ENCODE peak calls at places on chromosome X, in six cellular contexts. B is GM23248, V is H1, F is endothelial cell of umbilical vein, O is HCT116, K is GM23338. Q is an unnamed sample.

GRCh38 chrX:17680732-17681413 is 56.4 kb upstream of the SCML1 start:
- DNase-seq in O (no peak), B (peak; percentile 45), F (no peak), K (no peak), V (no peak), Q (no peak)

GRCh38 chrX:12657881-12658280 is 133.3 kb upstream of the PRPS2 start:
- DNase-seq in F (no peak), O (no peak), B (no peak), K (no peak), V (no peak), Q (no peak)

GRCh38 chrX:109733658-109734022 is 583 bp upstream of the ACSL4 start:
- DNase-seq in O (no peak), B (no peak), F (no peak), V (no peak), K (no peak), Q (no peak)

GRCh38 chrX:36963069-36963808 is 44.9 kb upstream of the FAM47C start:
- DNase-seq in K (peak; percentile 36), B (no peak), F (no peak), O (no peak), V (no peak), Q (no peak)

GRCh38 chrX:24395775-24396174 is 35.3 kb downstream of the SUPT20HL1 start:
- DNase-seq in K (peak; percentile 75), V (no peak), F (peak; percentile 68), O (peak; percentile 24), B (peak; percentile 80), Q (peak; percentile 57)

GRCh38 chrX:63466690-63467089 is 115.6 kb upstream of the SPIN4 start:
- DNase-seq in V (no peak), F (no peak), K (peak; percentile 18), O (no peak), B (no peak), Q (no peak)

GRCh38 chrX:47278684-47279083 is 45.9 kb downstream of the USP11 start:
- DNase-seq in O (no peak), V (no peak), K (no peak), B (peak; percentile 69), F (no peak), Q (no peak)

GRCh38 chrX:53116101-53116500 is 22.2 kb downstream of the KANTR start:
- DNase-seq in F (no peak), V (no peak), B (peak; percentile 20), K (no peak), O (no peak), Q (peak; percentile 14)

GRCh38 chrX:153537526-153538295 is 20.3 kb downstream of the ATP2B3 start:
- DNase-seq in O (no peak), F (no peak), B (no peak), K (no peak), V (no peak), Q (no peak)

GRCh38 chrX:41421071-41421729 is 25.9 kb upstream of the NYX start:
- DNase-seq in B (peak; percentile 13), K (no peak), V (no peak), F (no peak), O (no peak), Q (no peak)

DNA sequence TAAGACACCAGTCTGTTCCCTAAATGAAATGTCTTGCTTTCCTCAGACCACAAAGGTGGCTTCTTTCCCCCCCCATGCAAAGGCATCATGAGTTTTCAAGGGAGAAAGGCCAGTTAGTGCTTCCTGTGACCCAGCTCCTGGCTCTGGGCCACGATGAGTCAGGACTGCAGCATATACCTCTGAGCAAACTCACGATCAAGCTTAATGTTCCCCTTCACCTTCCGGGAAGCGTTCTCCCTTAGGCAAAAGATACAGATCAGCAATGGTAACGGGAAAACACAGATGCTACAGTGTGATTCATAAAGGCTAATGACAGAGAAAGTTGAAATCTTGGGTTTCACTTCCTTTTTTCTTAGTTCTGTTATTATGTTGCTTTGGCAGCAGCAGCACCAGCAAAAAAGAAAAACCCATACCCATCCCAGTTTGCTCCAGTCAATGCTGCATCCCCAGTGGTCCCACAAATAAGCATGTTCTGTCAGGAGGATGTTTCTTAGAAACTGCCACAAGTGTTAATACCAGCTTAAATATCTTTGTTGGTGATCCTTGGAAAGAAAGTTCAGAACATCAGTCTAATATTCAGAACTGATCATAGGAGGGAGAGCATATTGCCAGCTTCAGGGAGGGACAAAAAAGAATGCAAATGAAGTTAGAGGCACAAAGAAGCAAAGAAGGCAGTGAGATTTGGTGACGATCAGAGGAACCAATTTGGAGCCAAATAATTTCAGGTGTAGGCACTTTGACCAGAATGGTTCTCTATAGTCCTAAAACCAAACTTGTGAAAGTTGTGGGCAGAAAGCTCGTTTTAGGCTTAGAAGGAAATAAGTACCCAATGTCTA is 41.2 kb downstream of the LONRF3 start:
- DNase-seq in K (no peak), B (peak; percentile 87), O (peak; percentile 35), F (peak; percentile 90), V (no peak), Q (peak; percentile 11)
- H2AFZ ChIP-seq in K (no peak overlapping the region), B (no peak overlapping the region), O (no peak overlapping the region), F (no peak overlapping the region), V (no peak overlapping the region), Q (no peak overlapping the region)

GRCh38 chrX:71911023-71911730 is 532 bp downstream of the NHSL2 start:
- DNase-seq in O (no peak), F (no peak), K (peak; percentile 66), V (no peak), B (peak; percentile 40), Q (peak; percentile 42)

GRCh38 chrX:71912156-71912555 is 1.5 kb downstream of the NHSL2 start:
- DNase-seq in O (no peak), V (no peak), K (no peak), B (peak; percentile 8), F (no peak), Q (no peak)

GRCh38 chrX:71910526-71911022 is at the start of gene NHSL2:
- DNase-seq in B (peak; percentile 57), F (no peak), V (no peak), K (peak; percentile 55), O (no peak), Q (peak; percentile 50)

GRCh38 chrX:71913156-71913950 is 2.7 kb downstream of the NHSL2 start:
- DNase-seq in O (no peak), V (no peak), F (no peak), K (no peak), B (no peak), Q (no peak)

DNA sequence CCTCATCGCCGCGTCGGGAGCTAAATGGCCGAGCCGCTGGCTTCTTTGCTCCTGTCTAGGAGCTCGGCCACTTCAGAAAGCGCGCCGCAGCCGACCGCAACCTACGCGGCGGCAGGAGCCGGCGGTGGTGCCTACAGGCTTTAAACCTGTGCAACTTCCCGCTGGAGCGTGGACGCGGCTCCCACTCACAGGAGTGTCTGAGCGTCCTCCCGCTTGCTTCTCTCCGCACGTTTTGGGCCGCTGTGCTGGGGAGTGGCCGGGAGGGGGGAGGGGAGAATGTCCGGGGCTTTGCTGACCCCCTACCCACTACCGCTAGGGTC is 1.0 kb downstream of the NHSL2 start:
- DNase-seq in O (no peak), K (peak; percentile 38), F (no peak), B (peak; percentile 47), V (no peak), Q (no peak)
- TF ChIP-seq EZH2 in O (no peak), K (no peak), F (peak; percentile 84), B (no peak), V (no peak), Q (no peak)

GRCh38 chrX:54230440-54231148 is 47.5 kb upstream of the FAM120C start:
- DNase-seq in F (no peak), O (no peak), B (no peak), V (no peak), K (peak; percentile 0), Q (no peak)
- H2AFZ ChIP-seq in F (no peak overlapping the region), O (no peak overlapping the region), B (no peak overlapping the region), V (no peak overlapping the region), K (no peak overlapping the region), Q (no peak overlapping the region)

GRCh38 chrX:429266-429825 is 42.6 kb upstream of the PPP2R3B start:
- DNase-seq in O (no peak), V (no peak), K (no peak), F (no peak), B (no peak), Q (no peak)

GRCh38 chrX:425056-425455 is 38.3 kb upstream of the PPP2R3B start:
- DNase-seq in B (no peak), O (no peak), K (no peak), F (no peak), V (no peak), Q (no peak)

GRCh38 chrX:426881-427280 is 40.2 kb upstream of the PPP2R3B start:
- DNase-seq in K (no peak), F (no peak), O (no peak), V (no peak), B (no peak), Q (no peak)

GRCh38 chrX:431032-431431 is 44.3 kb upstream of the PPP2R3B start:
- DNase-seq in B (no peak), K (no peak), F (no peak), V (no peak), O (no peak), Q (no peak)

DNA sequence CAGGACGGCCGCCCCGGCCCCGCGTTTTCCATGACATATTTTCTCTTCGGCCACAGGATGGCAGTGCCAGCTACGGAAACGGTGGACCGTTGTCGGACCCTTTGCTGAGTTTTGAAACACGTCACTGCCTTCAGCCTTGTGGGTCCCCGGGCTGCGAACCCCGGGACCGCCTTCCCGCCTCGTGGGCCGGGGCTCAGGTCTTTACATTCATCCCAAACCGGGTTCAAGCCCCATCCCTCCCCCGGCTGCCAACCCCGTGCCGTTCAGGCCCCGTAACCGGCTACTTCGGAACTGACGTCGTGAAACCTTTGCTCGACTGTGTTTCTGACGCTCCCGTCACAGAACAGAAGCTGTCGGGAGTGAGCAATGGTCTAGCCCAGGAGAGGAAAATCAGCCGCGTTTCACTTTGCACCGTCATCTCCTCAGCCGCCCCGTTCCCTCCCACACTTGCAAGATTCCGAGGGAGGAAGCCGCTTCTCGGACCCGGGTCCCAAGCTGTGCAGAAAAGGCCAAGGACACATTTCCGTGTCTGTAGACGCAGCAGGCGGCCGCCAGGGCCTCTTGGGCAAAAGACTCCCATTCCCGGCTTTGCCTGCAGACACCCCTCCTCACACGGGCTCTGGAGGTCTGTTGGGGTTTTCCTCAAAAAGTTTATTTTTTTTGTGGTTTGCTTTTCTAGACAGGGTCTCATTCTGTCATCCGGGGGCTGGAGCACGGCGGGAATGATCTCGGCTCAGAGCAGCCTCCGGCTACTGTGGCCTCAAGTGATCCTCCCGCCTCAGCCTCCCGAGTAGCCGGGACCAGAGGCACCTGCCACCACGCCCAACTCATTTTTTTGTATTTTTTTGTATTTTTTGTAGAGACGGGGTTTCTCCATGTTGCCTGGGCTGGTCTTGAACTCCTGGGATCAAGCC is 41.4 kb upstream of the PPP2R3B start:
- DNase-seq in B (peak; percentile 24), K (peak; percentile 86), F (no peak), V (peak; percentile 54), O (no peak), Q (peak; percentile 12)
- TF ChIP-seq EZH2 in B (peak; percentile 52), K (no peak), F (peak; percentile 22), V (no peak), O (no peak), Q (no peak)

GRCh38 chrX:86935988-86936387 is 581.6 kb upstream of the KLHL4 start:
- DNase-seq in F (no peak), V (no peak), B (no peak), O (no peak), K (no peak), Q (no peak)
- H2AFZ ChIP-seq in F (no peak overlapping the region), V (no peak overlapping the region), B (no peak overlapping the region), O (no peak overlapping the region), K (no peak overlapping the region), Q (no peak overlapping the region)

GRCh38 chrX:38649674-38650647 is 88.6 kb downstream of the TSPAN7 start:
- DNase-seq in O (no peak), K (no peak), B (no peak), V (no peak), F (no peak), Q (no peak)
- TF ChIP-seq EZH2 in O (no peak), K (no peak), B (no peak), V (no peak), F (no peak), Q (no peak)

Q was measured in MM.1S.